ENCODE peak calls at places on chromosomes 12 and 14, in six cellular contexts. S is HCT116, Y is K562, W is GM12878, M is upper lobe of left lung, A is HepG2. B is an unnamed sample.

GRCh38 chr14:22644305-22644635 is at the start of gene OR6J1:
- ATAC-seq in W (peak; percentile 15), Y (no peak), M (peak; percentile 34), A (peak; percentile 66), S (peak; percentile 56), B (no peak)

GRCh38 chr12:104357431-104357952 is 54.0 kb downstream of the EID3 start:
- ATAC-seq in Y (peak; percentile 45), M (no peak), A (peak; percentile 13), S (peak; percentile 39), W (peak; percentile 15), B (no peak)

GRCh38 chr14:74698894-74699293 is 14.0 kb downstream of the AREL1 start:
- ATAC-seq in Y (no peak), M (no peak), S (no peak), A (no peak), W (no peak), B (no peak)

GRCh38 chr12:104370989-104371870 is 67.7 kb downstream of the EID3 start:
- ATAC-seq in S (peak; percentile 76), W (no peak), Y (no peak), A (no peak), M (no peak), B (no peak)

GRCh38 chr12:11584213-11584855 is 65.1 kb upstream of the ETV6 start:
- ATAC-seq in Y (no peak), W (no peak), A (no peak), M (no peak), S (no peak), B (no peak)

GRCh38 chr14:94793901-94794300 is 24.0 kb upstream of the GSC start:
- ATAC-seq in S (no peak), A (no peak), M (no peak), W (no peak), Y (no peak), B (no peak)

GRCh38 chr14:92897922-92898599 is 24.9 kb upstream of the CHGA start:
- ATAC-seq in M (no peak), Y (no peak), W (peak; percentile 64), A (no peak), S (no peak), B (no peak)

GRCh38 chr14:105468621-105469241 is 5.9 kb upstream of the CRIP2 start:
- ATAC-seq in S (no peak), M (no peak), A (no peak), Y (no peak), W (no peak), B (peak; percentile 61)

GRCh38 chr14:97709552-97709951 is 912.4 kb downstream of the VRK1 start:
- ATAC-seq in W (no peak), A (no peak), M (no peak), S (no peak), Y (no peak), B (no peak)

GRCh38 chr12:93581370-93581769 is 8.9 kb downstream of the SOCS2 start:
- ATAC-seq in Y (no peak), A (no peak), M (no peak), W (no peak), S (no peak), B (no peak)

GRCh38 chr14:22011243-22011642 is 337.6 kb upstream of the OR4E1 start:
- ATAC-seq in M (no peak), S (no peak), A (no peak), Y (no peak), W (no peak), B (peak; percentile 84)

GRCh38 chr14:69404478-69404877 is 6.0 kb downstream of the SLC39A9 start:
- ATAC-seq in Y (no peak), M (no peak), A (no peak), S (no peak), W (no peak), B (no peak)

GRCh38 chr12:78191611-78192010 is 360.9 kb downstream of the NAV3 start:
- ATAC-seq in W (no peak), S (no peak), Y (no peak), M (no peak), A (no peak), B (no peak)

GRCh38 chr12:23099604-23100003 is 474.6 kb downstream of the ETNK1 start:
- ATAC-seq in W (no peak), S (no peak), Y (no peak), A (no peak), M (no peak), B (no peak)

GRCh38 chr12:122869207-122869973 is 26.5 kb downstream of the VPS37B start:
- ATAC-seq in S (no peak), W (no peak), M (no peak), A (no peak), Y (no peak), B (no peak)

GRCh38 chr12:118307069-118307954 is 65.4 kb downstream of the TAOK3 start:
- ATAC-seq in M (no peak), S (no peak), A (no peak), W (peak; percentile 78), Y (peak; percentile 31), B (peak; percentile 58)

GRCh38 chr14:103738706-103739451 is 23.3 kb downstream of the ZFYVE21 start:
- ATAC-seq in Y (no peak), A (no peak), M (no peak), W (no peak), S (no peak), B (no peak)

GRCh38 chr12:57852620-57853509 is 6.3 kb upstream of the CTDSP2 start:
- ATAC-seq in Y (peak; percentile 22), A (peak; percentile 74), M (peak; percentile 59), W (no peak), S (no peak), B (peak; percentile 77)
- TF ChIP-seq CTCF in Y (no peak), A (peak; percentile 40), M (no peak), W (no peak), S (no peak), B (peak; percentile 32)

GRCh38 chr12:116520801-116521471 is 38.2 kb upstream of the MAP1LC3B2 start:
- ATAC-seq in S (peak; percentile 51), W (no peak), A (no peak), Y (no peak), M (no peak), B (no peak)
- TF ChIP-seq POLR2A in S (no peak), W (no peak), A (no peak), Y (no peak), M (no peak), B (no peak)

DNA sequence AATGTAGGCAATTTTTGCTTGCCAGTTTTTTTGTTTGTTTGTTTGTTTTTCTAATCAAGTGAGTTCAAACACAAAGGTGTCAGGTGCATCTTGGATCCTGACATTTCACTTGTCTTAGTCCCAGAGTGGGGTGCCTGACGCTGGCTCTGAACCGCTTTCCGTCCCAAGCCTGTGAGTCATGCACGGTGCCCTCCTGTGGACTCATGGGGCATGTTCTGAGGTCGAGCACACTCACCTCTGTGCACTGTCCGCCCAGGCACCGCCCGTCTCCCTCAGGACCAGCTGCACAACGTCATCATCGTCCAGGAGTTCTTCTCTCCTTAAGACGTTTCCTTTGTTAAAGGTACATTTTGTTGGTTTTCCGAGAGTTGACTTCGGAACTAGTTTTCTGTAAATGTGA is 98.2 kb downstream of the GLT1D1 start:
- ATAC-seq in S (no peak), M (peak; percentile 61), A (peak; percentile 75), Y (peak; percentile 53), W (no peak), B (no peak)
- TF ChIP-seq POLR2AphosphoS5 in S (no peak), M (no peak), A (no peak), Y (no peak), W (no peak), B (no peak)

DNA sequence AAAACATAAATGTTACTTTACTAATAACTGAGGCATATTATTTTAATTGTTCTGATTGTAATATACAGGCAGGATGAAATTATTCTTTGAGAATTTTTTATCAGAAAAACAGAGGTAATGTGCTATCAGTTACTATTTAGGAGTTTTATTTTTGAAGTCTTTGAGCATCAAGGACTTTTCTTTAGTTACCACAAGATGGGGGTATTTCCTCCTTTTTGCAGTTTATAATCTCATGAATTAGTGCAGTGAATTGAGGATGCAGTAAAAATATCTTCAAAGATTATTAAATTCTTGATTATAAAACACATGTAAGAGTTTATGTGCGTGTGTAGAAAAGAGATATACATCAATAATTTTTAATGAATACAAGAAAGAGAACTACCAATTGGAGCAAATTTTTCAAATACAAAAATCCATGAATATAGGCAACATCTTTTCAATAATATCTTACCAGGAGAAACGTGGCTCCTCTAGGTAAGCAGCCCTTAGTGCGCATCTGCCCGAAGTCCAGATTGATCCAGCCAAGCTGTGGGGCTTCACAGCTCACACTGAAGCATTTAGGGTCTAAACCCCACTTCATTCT is 71.6 kb downstream of the ERGIC2 start:
- ATAC-seq in Y (no peak), M (no peak), A (no peak), S (no peak), W (no peak), B (no peak)
- TF ChIP-seq CTCF in Y (peak; percentile 15), M (no peak), A (peak; percentile 34), S (peak; percentile 29), W (peak; percentile 21), B (no peak)

GRCh38 chr12:107415066-107415465 is 270.5 kb upstream of the PWP1 start:
- ATAC-seq in Y (no peak), A (no peak), S (peak; percentile 54), M (no peak), W (no peak), B (no peak)

GRCh38 chr12:107415834-107416233 is 269.8 kb upstream of the PWP1 start:
- ATAC-seq in Y (no peak), S (no peak), W (no peak), M (no peak), A (no peak), B (no peak)

GRCh38 chr12:107411792-107412535 is 273.6 kb upstream of the PWP1 start:
- ATAC-seq in W (no peak), A (no peak), Y (no peak), M (no peak), S (peak; percentile 49), B (no peak)

GRCh38 chr12:107418976-107419375 is 266.6 kb upstream of the PWP1 start:
- ATAC-seq in M (no peak), S (no peak), Y (no peak), A (no peak), W (no peak), B (no peak)

GRCh38 chr12:107417004-107417403 is 268.6 kb upstream of the PWP1 start:
- ATAC-seq in Y (no peak), A (peak; percentile 98), W (no peak), S (no peak), M (no peak), B (no peak)
- TF ChIP-seq POLR2A in Y (no peak), A (no peak), W (no peak), S (no peak), M (no peak), B (no peak)

GRCh38 chr12:69755302-69755701 is 16.6 kb downstream of the RAB3IP start:
- ATAC-seq in S (no peak), A (no peak), Y (no peak), W (no peak), M (no peak), B (no peak)
- TF ChIP-seq POLR2AphosphoS5 in S (no peak), A (no peak), Y (no peak), W (no peak), M (no peak), B (no peak)

GRCh38 chr12:6961695-6962284 is 8.7 kb downstream of the PHB2 start:
- ATAC-seq in S (peak; percentile 54), Y (peak; percentile 85), M (peak; percentile 75), A (peak; percentile 85), W (peak; percentile 28), B (peak; percentile 58)
- TF ChIP-seq CTCF in S (peak; percentile 65), Y (peak; percentile 89), M (peak; percentile 50), A (peak; percentile 81), W (peak; percentile 59), B (peak; percentile 45)

DNA sequence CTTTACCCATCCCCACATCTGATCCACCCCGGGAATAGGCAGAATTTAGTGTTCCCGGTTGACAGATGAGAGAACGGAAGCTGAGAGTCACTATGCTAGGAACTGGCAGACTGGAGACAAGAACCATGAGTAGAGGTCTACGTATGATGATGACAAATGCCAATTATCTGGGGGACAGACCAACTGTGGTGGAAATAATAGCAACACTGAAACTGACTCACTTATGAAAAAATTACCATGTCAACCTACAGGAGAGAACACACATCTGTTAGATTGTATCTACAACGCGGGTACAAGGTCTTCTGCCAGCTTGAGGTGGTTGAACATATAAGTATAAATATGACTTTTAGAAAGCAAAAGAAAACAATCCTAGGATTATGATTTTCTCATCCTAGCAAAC is 15.4 kb upstream of the SELPLG start:
- ATAC-seq in W (no peak), Y (no peak), A (no peak), S (peak; percentile 13), M (no peak), B (no peak)
- TF ChIP-seq POLR2A in W (no peak), Y (no peak), A (no peak), S (no peak), M (no peak), B (no peak)